ENCODE peak calls at places on chromosomes 1 and 21, in five cellular contexts. K, M, A, O and Z are unnamed samples.

GRCh38 chr1:31084782-31085569 is 19.5 kb upstream of the PUM1 start:
- DNase-seq in O (no peak), A (no peak), K (no peak), M (no peak), Z (no peak)

GRCh38 chr1:8205771-8206170 is 112.1 kb upstream of the SLC45A1 start:
- DNase-seq in M (no peak), A (no peak), O (no peak), K (no peak), Z (no peak)

GRCh38 chr1:119324198-119324597 is 44.4 kb upstream of the HAO2 start:
- DNase-seq in M (no peak), O (no peak), A (no peak), K (no peak), Z (no peak)

GRCh38 chr1:244435562-244436205 is 16.0 kb downstream of the ADSS2 start:
- DNase-seq in A (no peak), M (no peak), K (no peak), O (no peak), Z (peak; percentile 80)

GRCh38 chr1:64231153-64231552 is 27.7 kb downstream of the UBE2U start:
- DNase-seq in O (no peak), K (no peak), M (peak; percentile 85), A (no peak), Z (no peak)

GRCh38 chr1:147717051-147717705 is 43.2 kb downstream of the GJA5 start:
- DNase-seq in O (peak; percentile 32), A (no peak), K (no peak), M (peak; percentile 61), Z (no peak)

GRCh38 chr1:158714754-158715153 is 5.8 kb downstream of the OR6K3 start:
- DNase-seq in K (no peak), A (no peak), M (no peak), O (no peak), Z (no peak)

GRCh38 chr1:50959303-50959912 is 659 bp downstream of the FAF1 start:
- DNase-seq in K (no peak), M (peak; percentile 74), O (no peak), A (no peak), Z (no peak)

GRCh38 chr1:222815367-222815765 is 527 bp downstream of the DISP1 start:
- DNase-seq in O (no peak), A (no peak), M (no peak), K (no peak), Z (no peak)

GRCh38 chr1:184822267-184822666 is 67.6 kb upstream of the EDEM3 start:
- DNase-seq in K (no peak), O (no peak), M (peak; percentile 33), A (no peak), Z (peak; percentile 14)

GRCh38 chr1:34590211-34590623 is 164.6 kb upstream of the GJB5 start:
- DNase-seq in A (no peak), K (no peak), O (peak; percentile 59), M (peak; percentile 86), Z (no peak)

GRCh38 chr1:248858096-248858890 is 592 bp downstream of the ZNF692 start:
- DNase-seq in M (peak; percentile 61), A (peak; percentile 85), O (peak; percentile 85), K (peak; percentile 35), Z (peak; percentile 70)

GRCh38 chr1:39854738-39855137 is 28.6 kb downstream of the TRIT1 start:
- DNase-seq in O (no peak), M (no peak), A (no peak), K (no peak), Z (no peak)

GRCh38 chr1:48492392-48492791 is 20.4 kb upstream of the SPATA6 start:
- DNase-seq in A (no peak), K (no peak), O (no peak), M (peak; percentile 70), Z (peak; percentile 28)

GRCh38 chr1:36924282-36924791 is 110.0 kb downstream of the GRIK3 start:
- DNase-seq in A (peak; percentile 55), M (peak; percentile 62), O (peak; percentile 88), K (peak; percentile 14), Z (peak; percentile 17)

GRCh38 chr1:96519851-96520281 is 201.7 kb upstream of the PTBP2 start:
- DNase-seq in K (no peak), M (no peak), O (peak; percentile 53), A (no peak), Z (no peak)

GRCh38 chr1:40620586-40620985 is 44.9 kb downstream of the RIMS3 start:
- DNase-seq in K (no peak), M (no peak), A (no peak), O (no peak), Z (no peak)

GRCh38 chr1:39509360-39510009 is 18.0 kb downstream of the BMP8A start:
- DNase-seq in O (no peak), A (no peak), M (no peak), K (no peak), Z (peak; percentile 47)

GRCh38 chr1:84174051-84174556 is 30.0 kb downstream of the PRKACB start:
- DNase-seq in K (peak; percentile 8), O (peak; percentile 4), M (peak; percentile 29), A (no peak), Z (peak; percentile 29)

GRCh38 chr1:201480231-201481003 is 11.4 kb upstream of the PHLDA3 start:
- DNase-seq in K (no peak), M (peak; percentile 82), A (peak; percentile 91), O (peak; percentile 91), Z (no peak)

GRCh38 chr1:198672124-198672523 is 33.3 kb downstream of the PTPRC start:
- DNase-seq in K (peak; percentile 48), M (no peak), A (no peak), O (no peak), Z (no peak)

GRCh38 chr1:15836772-15837669 is 10.5 kb upstream of the SPEN start:
- DNase-seq in K (no peak), A (peak; percentile 87), O (no peak), M (no peak), Z (no peak)

GRCh38 chr21:45427331-45428271 is 22.6 kb downstream of the COL18A1 start:
- DNase-seq in K (peak; percentile 98), O (peak; percentile 85), A (no peak), M (no peak), Z (peak; percentile 42)

GRCh38 chr1:163085041-163085903 is 16.1 kb downstream of the RGS4 start:
- DNase-seq in O (no peak), M (peak; percentile 71), A (no peak), K (no peak), Z (peak; percentile 33)

GRCh38 chr1:160208179-160209040 is 3.2 kb downstream of the PEA15 start:
- DNase-seq in M (no peak), K (no peak), O (no peak), A (no peak), Z (no peak)

GRCh38 chr1:105894006-105894405 is 1162.5 kb upstream of the PRMT6 start:
- DNase-seq in A (no peak), O (no peak), K (no peak), M (no peak), Z (no peak)

GRCh38 chr1:17759114-17759513 is 4.0 kb downstream of the ACTL8 start:
- DNase-seq in M (no peak), O (peak; percentile 35), A (peak; percentile 26), K (no peak), Z (no peak)

GRCh38 chr1:57164584-57164983 is 198.8 kb upstream of the C8B start:
- DNase-seq in M (no peak), A (no peak), O (no peak), K (no peak), Z (no peak)

GRCh38 chr1:169785267-169785666 is 9.4 kb downstream of the METTL18 start:
- DNase-seq in M (no peak), O (no peak), A (no peak), K (no peak), Z (no peak)

GRCh38 chr1:164504699-164505098 is 54.3 kb upstream of the PBX1 start:
- DNase-seq in A (no peak), M (no peak), K (no peak), O (no peak), Z (no peak)

GRCh38 chr1:88022507-88022906 is 661.6 kb upstream of the PKN2 start:
- DNase-seq in K (no peak), M (no peak), A (no peak), O (no peak), Z (no peak)

GRCh38 chr1:212302745-212303383 is 17.7 kb downstream of the PPP2R5A start:
- DNase-seq in O (no peak), A (no peak), M (no peak), K (no peak), Z (no peak)

GRCh38 chr1:67888707-67889106 is 55.4 kb upstream of the GNG12 start:
- DNase-seq in K (no peak), O (peak; percentile 17), M (no peak), A (no peak), Z (peak; percentile 35)

GRCh38 chr1:76591963-76592362 is 275.3 kb upstream of the ST6GALNAC5 start:
- DNase-seq in M (no peak), A (no peak), O (no peak), K (no peak), Z (no peak)

GRCh38 chr1:170765712-170766330 is 101.9 kb downstream of the PRRX1 start:
- DNase-seq in M (peak; percentile 15), K (no peak), A (no peak), O (peak; percentile 16), Z (peak; percentile 9)

GRCh38 chr21:35116777-35117176 is 67.7 kb upstream of the RUNX1 start:
- DNase-seq in K (no peak), A (no peak), M (no peak), O (no peak), Z (no peak)